ENCODE peak calls at places on chromosomes 13 and 19, in five cellular contexts. One of them, this sample, is unnamed. For H3K4me1, the result is how much of the 10 kb centered on the place peaks cover.

GRCh38 chr13:65555973-65556372 is 1674.2 kb downstream of the PCDH9 start:
- DNase-seq in cardiac muscle cell: no peak
- DNase-seq in Peyer's patch: no peak
- DNase-seq in gastrocnemius medialis: no peak
- DNase-seq in mammary epithelial cell: no peak
- DNase-seq in this sample: no peak

GRCh38 chr13:105340061-105340606 is 1195.3 kb downstream of the EFNB2 start:
- DNase-seq in cardiac muscle cell: peak
- DNase-seq in gastrocnemius medialis: no peak
- DNase-seq in Peyer's patch: no peak
- DNase-seq in mammary epithelial cell: no peak
- DNase-seq in this sample: no peak

GRCh38 chr19:55674459-55674840 is 576 bp upstream of the EPN1 start:
- DNase-seq in Peyer's patch: no peak
- DNase-seq in gastrocnemius medialis: no peak
- DNase-seq in cardiac muscle cell: no peak
- DNase-seq in mammary epithelial cell: no peak
- DNase-seq in this sample: no peak

GRCh38 chr19:5172859-5173577 is 167.6 kb downstream of the PTPRS start:
- DNase-seq in gastrocnemius medialis: no peak
- DNase-seq in mammary epithelial cell: peak
- DNase-seq in cardiac muscle cell: no peak
- DNase-seq in Peyer's patch: no peak
- DNase-seq in this sample: no peak

GRCh38 chr19:40445945-40446784 is 2.0 kb upstream of the SERTAD3 start:
- DNase-seq in cardiac muscle cell: no peak
- DNase-seq in mammary epithelial cell: peak
- DNase-seq in gastrocnemius medialis: no peak
- DNase-seq in Peyer's patch: no peak
- DNase-seq in this sample: no peak

GRCh38 chr19:19451429-19452240 is 46.2 kb downstream of the GATAD2A start:
- DNase-seq in gastrocnemius medialis: no peak
- DNase-seq in mammary epithelial cell: no peak
- DNase-seq in Peyer's patch: no peak
- DNase-seq in cardiac muscle cell: no peak
- DNase-seq in this sample: peak

GRCh38 chr19:4867534-4868285 is at the start of gene PLIN3:
- DNase-seq in mammary epithelial cell: peak
- DNase-seq in Peyer's patch: peak
- DNase-seq in gastrocnemius medialis: peak
- DNase-seq in cardiac muscle cell: peak
- DNase-seq in this sample: peak

GRCh38 chr19:18147396-18147795 is 5.6 kb upstream of the PIK3R2 start:
- DNase-seq in Peyer's patch: no peak
- DNase-seq in gastrocnemius medialis: no peak
- DNase-seq in mammary epithelial cell: no peak
- DNase-seq in cardiac muscle cell: no peak
- DNase-seq in this sample: no peak

GRCh38 chr13:50228527-50228926 is 213.3 kb downstream of the KCNRG start:
- DNase-seq in gastrocnemius medialis: no peak
- DNase-seq in Peyer's patch: no peak
- DNase-seq in cardiac muscle cell: no peak
- DNase-seq in mammary epithelial cell: no peak
- DNase-seq in this sample: no peak

DNA sequence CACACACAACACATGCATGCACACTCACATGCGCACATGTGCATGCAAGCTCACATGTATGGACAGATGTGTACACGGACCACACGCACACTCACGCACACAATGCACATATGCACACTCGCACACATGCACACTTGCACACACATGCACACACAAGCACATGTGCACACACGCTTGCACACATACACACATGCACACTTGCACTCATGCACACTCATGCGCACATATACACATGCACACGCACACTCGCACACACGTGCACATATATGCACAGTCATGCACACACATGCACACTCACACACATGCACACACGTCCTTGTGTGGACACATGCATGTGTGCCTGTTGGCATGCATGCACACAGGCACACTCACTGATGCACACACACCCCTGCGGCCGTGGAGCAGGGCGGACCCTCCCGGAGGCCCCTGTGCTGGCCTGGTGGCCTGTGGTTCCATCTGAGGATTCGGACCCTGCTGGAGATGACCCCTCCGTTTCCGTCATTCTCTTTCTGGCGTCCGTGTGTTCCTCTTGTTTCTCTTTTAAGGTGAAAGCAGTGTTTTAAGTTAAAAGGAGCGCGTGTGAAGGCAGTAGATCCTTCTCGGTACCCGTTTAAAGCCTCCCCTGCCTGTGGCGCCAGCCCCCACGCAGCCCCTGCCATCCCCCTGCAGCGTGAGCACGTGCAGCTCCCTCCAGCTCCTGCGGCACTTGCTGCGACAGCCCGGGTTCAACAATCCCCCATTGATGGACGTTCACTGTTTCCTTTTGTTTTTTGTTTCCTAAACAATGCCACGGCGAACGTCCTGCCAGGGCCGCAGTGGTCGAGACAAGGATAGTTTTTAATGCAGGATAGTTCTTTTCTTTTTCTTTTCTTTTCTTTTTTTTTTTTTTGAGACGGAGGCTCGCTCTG is 5.6 kb downstream of the NDUFS7 start:
- DNase-seq in cardiac muscle cell: no peak
- DNase-seq in Peyer's patch: no peak
- DNase-seq in mammary epithelial cell: no peak
- DNase-seq in gastrocnemius medialis: no peak
- DNase-seq in this sample: no peak
- H3K4me1 ChIP-seq in cardiac muscle cell: under half
- H3K4me1 ChIP-seq in Peyer's patch: under half
- H3K4me1 ChIP-seq in mammary epithelial cell: under half
- H3K4me1 ChIP-seq in gastrocnemius medialis: under half
- H3K4me1 ChIP-seq in this sample: under half

GRCh38 chr19:45729774-45730388 is 815 bp downstream of the FBXO46 start:
- DNase-seq in cardiac muscle cell: no peak
- DNase-seq in Peyer's patch: no peak
- DNase-seq in mammary epithelial cell: peak
- DNase-seq in gastrocnemius medialis: no peak
- DNase-seq in this sample: no peak
- H3K27ac ChIP-seq in cardiac muscle cell: peak
- H3K27ac ChIP-seq in Peyer's patch: peak
- H3K27ac ChIP-seq in mammary epithelial cell: peak
- H3K27ac ChIP-seq in gastrocnemius medialis: peak
- H3K27ac ChIP-seq in this sample: peak

DNA sequence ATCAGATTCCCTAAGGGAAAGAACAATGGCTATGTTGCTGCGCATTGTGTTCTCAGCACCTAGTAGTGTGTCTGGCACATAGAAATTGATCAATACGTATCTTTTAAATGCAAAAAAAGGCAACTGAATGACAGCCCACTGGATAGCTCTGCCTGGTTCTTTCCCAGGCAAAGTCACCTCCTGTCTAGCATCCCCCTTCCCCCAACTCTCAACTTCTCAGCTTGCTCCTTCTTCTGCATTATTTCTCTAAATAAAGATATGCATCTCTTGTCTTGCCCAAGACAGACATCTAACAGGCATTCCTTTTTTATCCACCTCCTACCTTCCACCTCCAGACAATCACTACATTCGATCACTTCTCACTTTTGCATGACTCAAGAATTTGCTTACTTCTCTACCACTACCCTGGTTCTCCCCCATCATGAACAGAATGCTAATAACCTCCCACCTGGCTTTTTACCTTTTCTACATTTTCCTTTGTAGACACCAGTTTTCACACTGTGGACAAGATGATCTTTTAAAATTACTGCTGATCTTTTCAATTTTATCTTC is 26.5 kb upstream of the OXGR1 start:
- DNase-seq in cardiac muscle cell: no peak
- DNase-seq in Peyer's patch: no peak
- DNase-seq in gastrocnemius medialis: no peak
- DNase-seq in mammary epithelial cell: no peak
- DNase-seq in this sample: no peak
- H3K4me3 ChIP-seq in cardiac muscle cell: no peak
- H3K4me3 ChIP-seq in Peyer's patch: no peak
- H3K4me3 ChIP-seq in gastrocnemius medialis: no peak
- H3K4me3 ChIP-seq in mammary epithelial cell: no peak
- H3K4me3 ChIP-seq in this sample: no peak

DNA sequence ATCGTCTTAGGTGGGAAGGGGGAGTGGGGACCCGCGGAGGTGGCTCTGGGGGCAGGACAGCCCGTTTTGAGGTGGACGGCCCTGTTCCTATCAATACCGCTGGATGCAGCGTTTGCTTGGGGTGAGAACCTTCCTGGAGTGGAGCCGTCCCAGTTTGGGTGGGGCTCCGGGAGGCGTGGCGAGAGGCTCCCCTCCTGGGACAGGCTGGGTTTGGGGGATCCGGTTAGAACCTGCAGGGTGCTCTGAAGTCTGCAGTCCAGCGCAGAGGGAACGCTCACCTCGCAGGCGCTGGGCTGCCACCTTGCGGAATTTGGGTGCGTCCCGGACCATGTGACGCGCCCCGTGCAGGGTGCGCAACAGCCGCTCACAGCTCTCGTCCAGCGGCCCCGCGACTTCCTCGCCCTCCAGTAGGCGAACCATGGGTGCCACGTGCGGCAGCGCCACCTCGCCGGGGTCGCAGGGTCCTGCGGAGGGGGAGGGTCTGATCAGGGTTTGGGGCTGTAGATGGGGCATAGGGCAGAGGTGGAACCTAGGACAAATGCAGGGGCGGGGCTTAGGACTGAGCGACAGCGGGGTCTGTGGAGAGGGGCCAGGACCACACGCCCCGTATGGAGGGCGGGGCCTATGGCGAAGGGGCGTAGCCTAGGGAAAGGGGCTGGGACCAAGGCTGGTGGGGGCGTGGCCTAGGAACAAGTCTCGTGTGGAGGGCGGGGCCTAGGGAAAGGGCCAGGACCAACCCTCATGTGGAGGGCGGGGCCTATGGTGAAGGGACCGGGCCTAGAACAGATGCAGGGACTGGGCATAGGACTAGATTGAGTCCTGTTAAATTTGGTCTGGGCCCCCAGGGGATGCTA is 13.8 kb downstream of the SH2D3A start:
- DNase-seq in mammary epithelial cell: no peak
- DNase-seq in Peyer's patch: peak
- DNase-seq in gastrocnemius medialis: peak
- DNase-seq in cardiac muscle cell: peak
- DNase-seq in this sample: peak
- H3K4me1 ChIP-seq in mammary epithelial cell: under half
- H3K4me1 ChIP-seq in Peyer's patch: under half
- H3K4me1 ChIP-seq in gastrocnemius medialis: under half
- H3K4me1 ChIP-seq in cardiac muscle cell: under half
- H3K4me1 ChIP-seq in this sample: under half